ENCODE peak calls at places on chromosomes 16 and 17, in five cellular contexts. S, K, X, U and C are unnamed samples.

GRCh38 chr17:75850928-75851692 is 4.0 kb downstream of the WBP2 start:
- DNase-seq in S (no peak), K (no peak), X (no peak), U (no peak), C (peak)

GRCh38 chr17:44637066-44637465 is 19.2 kb upstream of the MEIOC start:
- DNase-seq in S (no peak), K (no peak), X (no peak), U (no peak), C (no peak)

GRCh38 chr17:81291662-81292061 is 3.4 kb downstream of the SLC38A10 start:
- DNase-seq in S (peak), K (peak), X (peak), U (peak), C (peak)

GRCh38 chr16:22262460-22262859 is 34.7 kb upstream of the POLR3E start:
- DNase-seq in S (no peak), K (no peak), X (no peak), U (no peak), C (no peak)

GRCh38 chr17:78359216-78359935 is 501 bp downstream of the SOCS3 start:
- DNase-seq in S (peak), K (peak), X (peak), U (no peak), C (peak)

GRCh38 chr16:10040136-10041080 is 141.8 kb downstream of the GRIN2A start:
- DNase-seq in S (no peak), K (no peak), X (no peak), U (no peak), C (no peak)

GRCh38 chr17:1907818-1908698 is 78.3 kb downstream of the RPA1 start:
- DNase-seq in S (no peak), K (no peak), X (no peak), U (no peak), C (peak)

GRCh38 chr17:43324205-43324893 is 74.4 kb upstream of the ARL4D start:
- DNase-seq in S (no peak), K (peak), X (no peak), U (no peak), C (no peak)

GRCh38 chr16:58226790-58227189 is 28.9 kb upstream of the CSNK2A2 start:
- DNase-seq in S (no peak), K (no peak), X (no peak), U (no peak), C (no peak)

GRCh38 chr16:81810361-81810760 is 31.3 kb downstream of the PLCG2 start:
- DNase-seq in S (no peak), K (no peak), X (no peak), U (no peak), C (no peak)

GRCh38 chr17:11264183-11264871 is 23.3 kb downstream of the SHISA6 start:
- DNase-seq in S (no peak), K (no peak), X (no peak), U (no peak), C (no peak)

GRCh38 chr17:63631626-63632025 is 9.4 kb downstream of the MAP3K3 start:
- DNase-seq in S (no peak), K (no peak), X (no peak), U (no peak), C (no peak)

GRCh38 chr17:7853693-7854043 is 1.2 kb upstream of the TMEM88 start:
- DNase-seq in S (no peak), K (no peak), X (no peak), U (peak), C (no peak)

GRCh38 chr16:28098959-28099945 is 35.7 kb upstream of the GSG1L start:
- DNase-seq in S (no peak), K (no peak), X (no peak), U (no peak), C (peak)

GRCh38 chr17:46071796-46072195 is 72.7 kb downstream of the STH start:
- DNase-seq in S (no peak), K (no peak), X (no peak), U (no peak), C (no peak)

GRCh38 chr17:6261496-6261895 is 173.4 kb downstream of the AIPL1 start:
- DNase-seq in S (no peak), K (no peak), X (no peak), U (no peak), C (no peak)

GRCh38 chr16:58492066-58492465 is 7.9 kb upstream of the NDRG4 start:
- DNase-seq in S (no peak), K (no peak), X (no peak), U (no peak), C (no peak)